ENCODE peak calls at places on chromosomes 12 and 14, in four cellular contexts. M is astrocyte of the cerebellum, K is OCI-LY7, X is NCI-H1417. I is an unnamed sample.

GRCh38 chr12:67534671-67535070 is 113.9 kb upstream of the DYRK2 start:
- DNase-seq in M (peak), K (no peak), X (no peak), I (no peak)

GRCh38 chr14:77212933-77213656 is 31.5 kb downstream of the TMEM63C start:
- DNase-seq in M (no peak), K (peak), X (peak), I (no peak)

GRCh38 chr12:103314786-103315185 is 181.0 kb downstream of the C12orf42 start:
- DNase-seq in M (no peak), K (no peak), X (no peak), I (no peak)

GRCh38 chr14:51219473-51220448 is 20.3 kb upstream of the TMX1 start:
- DNase-seq in M (peak), K (peak), X (no peak), I (no peak)

GRCh38 chr12:77253321-77253720 is 188.0 kb upstream of the E2F7 start:
- DNase-seq in M (no peak), K (no peak), X (no peak), I (no peak)

GRCh38 chr12:109727039-109727723 is 13.6 kb downstream of the FAM222A start:
- DNase-seq in M (no peak), K (no peak), X (no peak), I (no peak)

GRCh38 chr12:127909031-127909430 is 357.9 kb upstream of the TMEM132C start:
- DNase-seq in M (no peak), K (no peak), X (no peak), I (no peak)

GRCh38 chr12:92928431-92928961 is 599 bp downstream of the EEA1 start:
- DNase-seq in M (no peak), K (peak), X (peak), I (no peak)

GRCh38 chr12:110585231-110585799 is 2.2 kb upstream of the PPTC7 start:
- DNase-seq in M (no peak), K (peak), X (no peak), I (no peak)

GRCh38 chr12:40618621-40619020 is 73.6 kb upstream of the CNTN1 start:
- DNase-seq in M (no peak), K (no peak), X (no peak), I (no peak)

GRCh38 chr12:15772405-15773018 is 16.7 kb downstream of the EPS8 start:
- DNase-seq in M (no peak), K (peak), X (no peak), I (peak)

GRCh38 chr14:39293629-39294028 is 59.9 kb downstream of the MIA2 start:
- DNase-seq in M (no peak), K (no peak), X (no peak), I (no peak)

GRCh38 chr12:68481181-68481941 is 129.3 kb upstream of the RAP1B start:
- DNase-seq in M (no peak), K (no peak), X (no peak), I (no peak)

GRCh38 chr14:77076118-77076631 is 21.9 kb upstream of the CIPC start:
- DNase-seq in M (no peak), K (no peak), X (no peak), I (peak)

GRCh38 chr12:46455648-46456352 is 83.2 kb upstream of the SLC38A2 start:
- DNase-seq in M (no peak), K (no peak), X (no peak), I (no peak)

GRCh38 chr12:21819236-21819635 is 44.7 kb upstream of the KCNJ8 start:
- DNase-seq in M (no peak), K (no peak), X (no peak), I (no peak)

GRCh38 chr14:89303452-89304435 is 113.3 kb downstream of the FOXN3 start:
- DNase-seq in M (peak), K (peak), X (peak), I (no peak)

GRCh38 chr14:65832431-65833253 is 420.1 kb downstream of the FUT8 start:
- DNase-seq in M (no peak), K (peak), X (no peak), I (no peak)

GRCh38 chr12:111788178-111788654 is 21.5 kb downstream of the ALDH2 start:
- DNase-seq in M (no peak), K (peak), X (no peak), I (no peak)

GRCh38 chr14:51661504-51661903 is 9.8 kb downstream of the FRMD6 start:
- DNase-seq in M (no peak), K (no peak), X (no peak), I (no peak)

GRCh38 chr12:116659771-116660481 is 77.9 kb downstream of the SPRING1 start:
- DNase-seq in M (no peak), K (no peak), X (no peak), I (no peak)

GRCh38 chr14:95039993-95040348 is 117.4 kb downstream of the DICER1 start:
- DNase-seq in M (no peak), K (no peak), X (no peak), I (no peak)

GRCh38 chr14:37230551-37231194 is 32.9 kb downstream of the MIPOL1 start:
- DNase-seq in M (peak), K (peak), X (peak), I (peak)